ENCODE peak calls at places on chromosome 20, in four cellular contexts. I is dermis blood vessel endothelial cell, J is ELF-1, Y is heart left ventricle. Z is an unnamed sample.
A peak's percentile ranks its signal among the peaks of the same experiment; 100 is the strongest.

GRCh38 chr20:32440758-32441078 is 82.6 kb downstream of the ASXL1 start:
- DNase-seq in I (no peak), J (no peak), Y (no peak), Z (peak; percentile 29)

GRCh38 chr20:25049261-25050060 is 8.5 kb downstream of the ACSS1 start:
- DNase-seq in I (no peak), J (no peak), Y (peak; percentile 24), Z (peak; percentile 28)

GRCh38 chr20:14582855-14583254 is 245.4 kb upstream of the FLRT3 start:
- DNase-seq in I (no peak), J (no peak), Y (no peak), Z (no peak)

GRCh38 chr20:45392733-45393132 is 14.6 kb upstream of the TP53TG5 start:
- DNase-seq in I (no peak), J (no peak), Y (no peak), Z (no peak)

GRCh38 chr20:63911171-63911570 is 16.2 kb downstream of the DNAJC5 start:
- DNase-seq in I (peak; percentile 23), J (no peak), Y (no peak), Z (no peak)

GRCh38 chr20:18004389-18005031 is 35.7 kb downstream of the MGME1 start:
- DNase-seq in I (no peak), J (peak; percentile 66), Y (no peak), Z (no peak)

GRCh38 chr20:62815066-62815991 is 1.5 kb upstream of the COL9A3 start:
- DNase-seq in I (no peak), J (peak; percentile 86), Y (no peak), Z (peak; percentile 91)

GRCh38 chr20:3980260-3981131 is 34.9 kb downstream of the RNF24 start:
- DNase-seq in I (peak; percentile 33), J (peak; percentile 20), Y (peak; percentile 26), Z (no peak)

GRCh38 chr20:12371955-12372354 is 454.3 kb downstream of the BTBD3 start:
- DNase-seq in I (no peak), J (no peak), Y (no peak), Z (no peak)

GRCh38 chr20:11281240-11281639 is 607.4 kb upstream of the JAG1 start:
- DNase-seq in I (no peak), J (no peak), Y (no peak), Z (no peak)

GRCh38 chr20:16125810-16126209 is 447.4 kb downstream of the KIF16B start:
- DNase-seq in I (no peak), J (peak; percentile 48), Y (peak; percentile 33), Z (no peak)

GRCh38 chr20:43727980-43728590 is 1.3 kb upstream of the GTSF1L start:
- DNase-seq in I (no peak), J (no peak), Y (no peak), Z (no peak)

GRCh38 chr20:45826381-45827019 is 612 bp downstream of the TNNC2 start:
- DNase-seq in I (no peak), J (no peak), Y (peak; percentile 61), Z (no peak)

GRCh38 chr20:9160341-9160740 is 91.5 kb downstream of the PLCB4 start:
- DNase-seq in I (no peak), J (no peak), Y (no peak), Z (no peak)

GRCh38 chr20:59399426-59400099 is 99.2 kb downstream of the EDN3 start:
- DNase-seq in I (no peak), J (no peak), Y (no peak), Z (no peak)

GRCh38 chr20:14916360-14916759 is 578.9 kb upstream of the FLRT3 start:
- DNase-seq in I (no peak), J (no peak), Y (no peak), Z (no peak)

GRCh38 chr20:25191051-25191450 is 4.5 kb upstream of the ENTPD6 start:
- DNase-seq in I (no peak), J (no peak), Y (peak; percentile 80), Z (no peak)

GRCh38 chr20:33753763-33754162 is 22.0 kb downstream of the ZNF341 start:
- DNase-seq in I (no peak), J (no peak), Y (no peak), Z (no peak)

GRCh38 chr20:21613512-21613911 is 92.0 kb upstream of the PAX1 start:
- DNase-seq in I (peak; percentile 4), J (no peak), Y (no peak), Z (no peak)

GRCh38 chr20:61192254-61192950 is 59.7 kb upstream of the CDH4 start:
- DNase-seq in I (no peak), J (no peak), Y (no peak), Z (no peak)

GRCh38 chr20:48467622-48468021 is 360.2 kb downstream of the PREX1 start:
- DNase-seq in I (peak; percentile 25), J (no peak), Y (no peak), Z (peak; percentile 69)

GRCh38 chr20:59561614-59562277 is 42.6 kb upstream of the PHACTR3 start:
- DNase-seq in I (no peak), J (no peak), Y (no peak), Z (no peak)

GRCh38 chr20:57428611-57429496 is 37.7 kb downstream of the RBM38 start:
- DNase-seq in I (no peak), J (no peak), Y (no peak), Z (no peak)

GRCh38 chr20:45017859-45018258 is 51.5 kb downstream of the STK4 start:
- DNase-seq in I (no peak), J (no peak), Y (no peak), Z (no peak)

GRCh38 chr20:57260959-57261357 is 5.5 kb downstream of the BMP7 start:
- DNase-seq in I (no peak), J (peak; percentile 50), Y (no peak), Z (no peak)

GRCh38 chr20:48613926-48614325 is 213.9 kb downstream of the PREX1 start:
- DNase-seq in I (no peak), J (no peak), Y (no peak), Z (no peak)

Z was measured in endodermal cell.